ENCODE peak calls at places on chromosomes 4 and X, in ten cellular contexts. M is A549, S is aorta, B is GM23248, G is transverse colon, L is fibroblast of lung, E is heart right ventricle, R is kidney, N is neuronal stem cell, Z is upper lobe of right lung. T is an unnamed sample. For H3K9me3, the result is how much of the 10 kb centered on the place peaks cover.

GRCh38 chr4:21768349-21769310 is 179.9 kb downstream of the KCNIP4 start:
- DNase-seq in M (peak), S (no peak), B (peak), G (no peak), L (peak), E (no peak), R (no peak), N (peak), Z (no peak), T (no peak)

GRCh38 chr4:125388653-125389052 is 73.9 kb downstream of the FAT4 start:
- DNase-seq in M (no peak), S (no peak), B (peak), G (no peak), L (peak), E (no peak), R (no peak), N (no peak), Z (no peak), T (no peak)

GRCh38 chrX:41381685-41382084 is 47.7 kb downstream of the DDX3X start:
- DNase-seq in M (peak), S (peak), B (peak), G (peak), L (peak), E (no peak), R (peak), N (no peak), Z (peak), T (no peak)

GRCh38 chr4:46389301-46389761 is 597 bp downstream of the GABRA2 start:
- DNase-seq in M (no peak), S (peak), B (peak), G (peak), L (peak), E (no peak), R (no peak), N (peak), Z (no peak), T (no peak)

GRCh38 chr4:168019019-168019651 is 73.2 kb upstream of the ANXA10 start:
- DNase-seq in M (no peak), S (no peak), B (peak), G (no peak), L (no peak), E (no peak), R (no peak), N (no peak), Z (no peak), T (no peak)

GRCh38 chrX:103733017-103733416 is 22.3 kb downstream of the TMEM31 start:
- DNase-seq in M (no peak), S (no peak), B (peak), G (no peak), L (no peak), E (no peak), R (no peak), N (no peak), Z (no peak), T (no peak)

GRCh38 chr4:183658362-183659028 is 490 bp downstream of the RWDD4 start:
- DNase-seq in M (peak), S (peak), B (peak), G (peak), L (no peak), E (peak), R (peak), N (no peak), Z (peak), T (peak)

GRCh38 chrX:153807976-153808375 is 13.5 kb downstream of the SSR4 start:
- DNase-seq in M (no peak), S (no peak), B (no peak), G (no peak), L (no peak), E (no peak), R (no peak), N (no peak), Z (no peak), T (no peak)

GRCh38 chr4:102537280-102537679 is 36.1 kb downstream of the NFKB1 start:
- DNase-seq in M (no peak), S (no peak), B (no peak), G (no peak), L (peak), E (no peak), R (no peak), N (no peak), Z (no peak), T (no peak)

GRCh38 chr4:97395980-97396562 is 747.2 kb downstream of the STPG2 start:
- DNase-seq in M (peak), S (no peak), B (no peak), G (no peak), L (no peak), E (no peak), R (no peak), N (no peak), Z (no peak), T (no peak)

GRCh38 chrX:65667503-65668355 is at the start of gene MSN:
- DNase-seq in M (peak), S (peak), B (peak), G (peak), L (peak), E (peak), R (peak), N (peak), Z (peak), T (peak)

GRCh38 chrX:34218063-34218462 is 85.9 kb upstream of the FAM47A start:
- DNase-seq in M (no peak), S (no peak), B (no peak), G (no peak), L (no peak), E (no peak), R (no peak), N (no peak), Z (no peak), T (no peak)

GRCh38 chrX:52424658-52425057 is 55.8 kb downstream of the XAGE2 start:
- DNase-seq in M (peak), S (no peak), B (peak), G (no peak), L (peak), E (no peak), R (no peak), N (no peak), Z (no peak), T (no peak)

GRCh38 chrX:34778961-34779360 is 121.9 kb upstream of the TMEM47 start:
- DNase-seq in M (no peak), S (no peak), B (peak), G (no peak), L (peak), E (no peak), R (no peak), N (no peak), Z (no peak), T (no peak)

GRCh38 chrX:67734111-67734753 is 190.4 kb downstream of the AR start:
- DNase-seq in M (no peak), S (no peak), B (no peak), G (no peak), L (no peak), E (no peak), R (no peak), N (no peak), Z (no peak), T (no peak)

GRCh38 chr4:36904823-36905222 is 339.7 kb upstream of the NWD2 start:
- DNase-seq in M (no peak), S (no peak), B (no peak), G (no peak), L (no peak), E (no peak), R (no peak), N (no peak), Z (no peak), T (no peak)

GRCh38 chrX:72620550-72621145 is 48.0 kb upstream of the HDAC8 start:
- DNase-seq in M (peak), S (peak), B (peak), G (peak), L (peak), E (peak), R (peak), N (no peak), Z (no peak), T (peak)

GRCh38 chr4:15182600-15183222 is 180.4 kb downstream of the CPEB2 start:
- DNase-seq in M (no peak), S (no peak), B (peak), G (no peak), L (no peak), E (no peak), R (no peak), N (no peak), Z (no peak), T (no peak)

GRCh38 chr4:129350800-129351199 is 254.8 kb downstream of the C4orf33 start:
- DNase-seq in M (no peak), S (no peak), B (no peak), G (no peak), L (no peak), E (no peak), R (no peak), N (no peak), Z (no peak), T (no peak)

GRCh38 chr4:160877087-160877790 is 1286.6 kb downstream of the FSTL5 start:
- DNase-seq in M (no peak), S (no peak), B (no peak), G (no peak), L (no peak), E (no peak), R (no peak), N (no peak), Z (no peak), T (no peak)

GRCh38 chrX:1748408-1748807 is 133.5 kb downstream of the ASMT start:
- DNase-seq in M (no peak), S (no peak), B (no peak), G (no peak), L (no peak), E (no peak), R (no peak), N (no peak), Z (no peak), T (no peak)
- H3K9me3 ChIP-seq in M (under half), S (under half), B (under half), G (under half), L (under half), E (under half), R (under half), N (under half), Z (under half), T (under half)

DNA sequence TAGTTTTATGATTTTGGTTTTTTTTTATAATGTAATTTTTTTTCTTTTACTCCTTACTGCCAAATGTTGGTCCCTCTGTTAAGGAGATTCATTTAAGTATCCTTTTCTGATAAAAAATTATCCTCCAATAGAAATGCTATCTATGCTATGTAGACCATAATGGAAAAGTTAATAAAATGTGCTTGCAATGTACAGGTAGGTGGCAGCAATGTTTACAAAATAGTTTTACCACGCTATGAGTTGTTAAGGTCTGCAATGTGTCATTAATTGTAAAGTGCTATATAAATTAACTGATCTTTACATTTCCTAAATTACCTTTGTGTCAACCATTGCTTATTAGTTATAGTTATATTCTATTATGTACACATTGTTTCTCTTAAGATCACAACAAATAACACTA is 3.8 kb upstream of the CENPC start:
- DNase-seq in M (peak), S (no peak), B (peak), G (no peak), L (peak), E (no peak), R (no peak), N (no peak), Z (no peak), T (no peak)
- H3K27ac ChIP-seq in M (no peak), S (no peak), B (no peak), G (no peak), L (no peak), E (no peak), R (no peak), N (no peak), Z (no peak), T (no peak)

GRCh38 chrX:143536176-143536575 is 18.9 kb upstream of the SPANXN3 start:
- DNase-seq in M (no peak), S (no peak), B (no peak), G (no peak), L (no peak), E (no peak), R (no peak), N (no peak), Z (no peak), T (no peak)
- H3K9me3 ChIP-seq in M (under half), S (under half), B (under half), G (under half), L (under half), E (under half), R (under half), N (under half), Z (under half), T (under half)

GRCh38 chrX:37796302-37796701 is 16.4 kb downstream of the CYBB start:
- DNase-seq in M (no peak), S (no peak), B (no peak), G (no peak), L (no peak), E (no peak), R (no peak), N (no peak), Z (no peak), T (no peak)

GRCh38 chrX:37802028-37802427 is 22.2 kb downstream of the CYBB start:
- DNase-seq in M (no peak), S (no peak), B (no peak), G (no peak), L (no peak), E (no peak), R (no peak), N (no peak), Z (no peak), T (no peak)

GRCh38 chrX:37800762-37801161 is 20.9 kb downstream of the CYBB start:
- DNase-seq in M (no peak), S (no peak), B (no peak), G (no peak), L (no peak), E (no peak), R (no peak), N (no peak), Z (no peak), T (no peak)

DNA sequence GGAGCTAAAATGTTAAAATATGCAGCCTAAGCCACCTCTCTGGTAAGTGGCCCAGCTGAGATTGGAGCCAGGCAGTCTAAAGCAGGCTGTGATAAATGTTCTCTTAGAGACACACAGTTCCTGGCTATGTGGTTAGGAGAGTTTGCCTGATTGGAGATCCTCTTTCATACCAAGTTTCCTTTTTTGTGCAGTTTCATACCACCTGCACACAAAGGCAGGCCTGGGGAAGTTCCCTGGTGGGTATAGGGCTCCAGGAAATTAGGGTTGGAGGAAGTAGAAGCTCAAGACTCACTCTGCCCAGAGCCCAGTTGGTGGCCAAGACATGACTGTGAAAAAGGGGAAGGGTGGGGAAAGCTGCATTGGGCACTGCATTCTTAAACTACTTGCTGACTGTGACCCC is 16.9 kb downstream of the CYBB start:
- DNase-seq in M (no peak), S (peak), B (no peak), G (peak), L (no peak), E (peak), R (no peak), N (no peak), Z (no peak), T (no peak)
- H3K27ac ChIP-seq in M (no peak), S (no peak), B (no peak), G (no peak), L (no peak), E (no peak), R (no peak), N (no peak), Z (no peak), T (no peak)

GRCh38 chr4:71945791-71946190 is 86.0 kb upstream of the NPFFR2 start:
- DNase-seq in M (no peak), S (no peak), B (no peak), G (no peak), L (no peak), E (no peak), R (no peak), N (no peak), Z (no peak), T (no peak)
- H3K9me3 ChIP-seq in M (under half), S (under half), B (under half), G (under half), L (under half), E (under half), R (under half), N (under half), Z (under half), T (under half)

GRCh38 chrX:7120578-7121219 is 26.8 kb upstream of the STS start:
- DNase-seq in M (peak), S (no peak), B (peak), G (peak), L (peak), E (no peak), R (no peak), N (no peak), Z (no peak), T (no peak)
- H3K27ac ChIP-seq in M (no peak), S (no peak), B (no peak), G (peak), L (no peak), E (no peak), R (no peak), N (no peak), Z (no peak), T (no peak)

GRCh38 chr4:119652978-119653377 is 24.4 kb upstream of the PDE5A start:
- DNase-seq in M (no peak), S (no peak), B (peak), G (no peak), L (peak), E (no peak), R (no peak), N (no peak), Z (no peak), T (no peak)
- H3K9me3 ChIP-seq in M (under half), S (under half), B (under half), G (under half), L (under half), E (under half), R (under half), N (under half), Z (under half), T (under half)

DNA sequence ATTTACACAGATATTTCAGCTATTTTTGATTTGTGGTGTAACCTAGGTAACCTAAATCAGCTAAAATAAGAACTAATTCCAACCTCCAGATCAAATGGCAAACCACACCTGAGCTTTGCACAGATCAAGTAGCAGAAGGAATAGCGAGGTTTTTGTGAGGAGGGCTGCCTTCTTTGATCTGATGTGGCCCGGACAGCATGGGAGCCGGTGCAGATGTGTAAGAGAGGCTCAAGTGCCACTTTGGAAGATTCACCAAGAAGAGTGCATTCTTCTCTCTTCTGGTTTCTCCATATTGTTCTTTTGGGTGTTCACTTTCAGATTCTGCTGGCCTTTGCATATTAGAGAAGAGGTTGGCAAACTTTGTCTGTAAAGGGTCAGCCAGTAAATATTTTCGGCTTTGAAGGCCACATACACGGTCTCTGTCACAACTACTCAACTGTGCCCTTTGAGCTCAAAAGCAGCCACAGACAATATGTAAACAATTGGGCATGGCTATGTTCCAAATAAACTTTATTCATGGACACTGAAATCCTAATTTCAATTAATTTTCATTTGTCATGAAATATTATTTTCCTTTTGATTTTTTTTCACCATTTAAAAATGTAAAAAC is 78.9 kb upstream of the FAM9C start:
- DNase-seq in M (peak), S (no peak), B (no peak), G (no peak), L (no peak), E (no peak), R (no peak), N (no peak), Z (no peak), T (no peak)
- H3K27ac ChIP-seq in M (peak), S (peak), B (peak), G (peak), L (peak), E (peak), R (peak), N (no peak), Z (peak), T (peak)